ENCODE peak calls at places on chromosomes 3 and 15, in four cellular contexts. One of them, this sample, is unnamed.

GRCh38 chr15:38176155-38176554 is 76.5 kb upstream of the SPRED1 start:
- DNase-seq in fibroblast of lung: peak; percentile 47
- DNase-seq in colonic mucosa: no peak
- DNase-seq in HCT116: no peak
- DNase-seq in this sample: no peak

GRCh38 chr3:133934073-133934970 is 38.6 kb upstream of the RAB6B start:
- DNase-seq in fibroblast of lung: no peak
- DNase-seq in colonic mucosa: peak; percentile 69
- DNase-seq in HCT116: no peak
- DNase-seq in this sample: no peak

GRCh38 chr3:187919018-187919417 is 173.8 kb upstream of the BCL6 start:
- DNase-seq in fibroblast of lung: no peak
- DNase-seq in colonic mucosa: no peak
- DNase-seq in HCT116: no peak
- DNase-seq in this sample: no peak

GRCh38 chr3:85193565-85193964 is 234.8 kb downstream of the CADM2 start:
- DNase-seq in fibroblast of lung: no peak
- DNase-seq in colonic mucosa: no peak
- DNase-seq in HCT116: no peak
- DNase-seq in this sample: no peak

GRCh38 chr3:64342940-64343691 is 117.8 kb upstream of the PRICKLE2 start:
- DNase-seq in fibroblast of lung: peak; percentile 97
- DNase-seq in colonic mucosa: no peak
- DNase-seq in HCT116: no peak
- DNase-seq in this sample: peak; percentile 70

GRCh38 chr3:185693985-185694675 is 108.0 kb downstream of the SENP2 start:
- DNase-seq in fibroblast of lung: no peak
- DNase-seq in colonic mucosa: no peak
- DNase-seq in HCT116: no peak
- DNase-seq in this sample: no peak

GRCh38 chr3:197430961-197431910 is 124.5 kb downstream of the BDH1 start:
- DNase-seq in fibroblast of lung: peak; percentile 41
- DNase-seq in colonic mucosa: no peak
- DNase-seq in HCT116: no peak
- DNase-seq in this sample: no peak

GRCh38 chr15:50563756-50564155 is 17.3 kb upstream of the USP50 start:
- DNase-seq in fibroblast of lung: no peak
- DNase-seq in colonic mucosa: no peak
- DNase-seq in HCT116: no peak
- DNase-seq in this sample: no peak

GRCh38 chr3:94069242-94069813 is 6.5 kb downstream of the NSUN3 start:
- DNase-seq in fibroblast of lung: peak; percentile 57
- DNase-seq in colonic mucosa: no peak
- DNase-seq in HCT116: no peak
- DNase-seq in this sample: no peak

GRCh38 chr3:53196575-53197407 is 35.8 kb downstream of the PRKCD start:
- DNase-seq in fibroblast of lung: peak; percentile 56
- DNase-seq in colonic mucosa: peak; percentile 42
- DNase-seq in HCT116: peak; percentile 83
- DNase-seq in this sample: no peak

DNA sequence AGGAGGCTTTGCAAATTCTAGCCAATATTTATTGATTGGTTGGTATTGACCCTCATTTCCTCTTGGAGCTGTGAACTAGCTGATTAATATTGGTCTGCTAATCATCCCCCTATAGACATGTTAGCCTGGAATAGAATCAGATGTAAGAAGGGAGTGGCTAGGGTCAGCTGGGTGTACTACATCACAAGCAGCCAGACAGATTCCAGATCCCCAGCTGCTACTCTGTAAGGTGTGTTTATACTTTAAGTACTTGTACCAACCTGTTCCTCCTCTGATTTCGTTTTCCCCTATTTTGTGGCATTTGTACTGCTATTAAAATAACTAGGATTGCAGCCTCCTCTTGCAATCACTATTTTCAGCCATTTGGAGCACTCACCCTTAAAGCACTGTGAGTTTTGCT is 49.9 kb downstream of the PARP15 start:
- DNase-seq in fibroblast of lung: no peak
- DNase-seq in colonic mucosa: no peak
- DNase-seq in HCT116: no peak
- DNase-seq in this sample: no peak
- H3K27ac ChIP-seq in fibroblast of lung: no peak overlapping the region
- H3K27ac ChIP-seq in colonic mucosa: no peak overlapping the region
- H3K27ac ChIP-seq in HCT116: no peak overlapping the region
- H3K27ac ChIP-seq in this sample: no peak overlapping the region

GRCh38 chr15:64164436-64164835 is 1.6 kb upstream of the PPIB start:
- DNase-seq in fibroblast of lung: no peak
- DNase-seq in colonic mucosa: no peak
- DNase-seq in HCT116: no peak
- DNase-seq in this sample: no peak
- H3K27ac ChIP-seq in fibroblast of lung: no peak overlapping the region
- H3K27ac ChIP-seq in colonic mucosa: no peak overlapping the region
- H3K27ac ChIP-seq in HCT116: no peak overlapping the region
- H3K27ac ChIP-seq in this sample: peak overlapping the region; percentile 81

DNA sequence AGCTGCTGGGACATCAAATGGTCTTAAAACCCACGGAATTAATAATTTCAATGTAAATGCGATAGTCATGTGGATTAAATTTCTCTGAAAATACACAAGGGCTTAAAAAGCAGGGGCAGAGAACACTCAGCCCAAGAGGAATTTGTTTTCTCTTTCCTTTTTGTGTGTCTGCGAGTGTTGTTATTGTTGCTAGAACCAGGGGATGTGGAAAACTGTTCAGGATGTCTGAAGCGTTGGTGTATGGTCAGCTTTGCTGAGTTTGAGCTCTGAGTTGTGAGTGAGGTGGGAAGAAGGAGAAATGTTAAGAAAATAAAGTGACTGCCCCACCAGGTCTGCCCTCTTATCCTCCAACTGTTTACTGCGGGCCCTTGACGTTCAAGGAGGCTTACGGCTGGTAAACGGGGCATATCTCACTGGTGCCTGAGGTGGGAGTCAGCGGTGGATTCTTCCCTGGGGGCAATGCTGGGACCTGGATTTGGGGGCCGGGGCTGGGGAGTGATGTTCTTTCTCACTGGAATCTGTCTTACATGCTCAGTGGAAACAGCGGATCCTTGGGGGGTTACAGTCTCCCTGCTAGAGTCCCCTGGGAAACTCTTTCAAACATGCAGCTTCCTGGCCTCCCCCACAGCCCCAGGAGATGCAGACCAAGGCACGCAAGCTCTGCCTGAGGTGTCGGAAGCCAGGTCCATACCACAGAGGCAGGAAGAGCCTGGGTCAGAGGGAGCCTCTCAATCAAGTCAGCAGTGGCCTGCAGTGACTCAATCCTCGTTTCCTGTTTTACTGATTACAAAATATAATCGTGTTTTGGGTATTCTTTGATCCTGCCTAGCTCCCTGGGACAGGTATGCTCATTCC is 41.8 kb downstream of the ITGA11 start:
- DNase-seq in fibroblast of lung: peak; percentile 28
- DNase-seq in colonic mucosa: no peak
- DNase-seq in HCT116: no peak
- DNase-seq in this sample: no peak
- H3K27ac ChIP-seq in fibroblast of lung: no peak overlapping the region
- H3K27ac ChIP-seq in colonic mucosa: no peak overlapping the region
- H3K27ac ChIP-seq in HCT116: no peak overlapping the region
- H3K27ac ChIP-seq in this sample: no peak overlapping the region

DNA sequence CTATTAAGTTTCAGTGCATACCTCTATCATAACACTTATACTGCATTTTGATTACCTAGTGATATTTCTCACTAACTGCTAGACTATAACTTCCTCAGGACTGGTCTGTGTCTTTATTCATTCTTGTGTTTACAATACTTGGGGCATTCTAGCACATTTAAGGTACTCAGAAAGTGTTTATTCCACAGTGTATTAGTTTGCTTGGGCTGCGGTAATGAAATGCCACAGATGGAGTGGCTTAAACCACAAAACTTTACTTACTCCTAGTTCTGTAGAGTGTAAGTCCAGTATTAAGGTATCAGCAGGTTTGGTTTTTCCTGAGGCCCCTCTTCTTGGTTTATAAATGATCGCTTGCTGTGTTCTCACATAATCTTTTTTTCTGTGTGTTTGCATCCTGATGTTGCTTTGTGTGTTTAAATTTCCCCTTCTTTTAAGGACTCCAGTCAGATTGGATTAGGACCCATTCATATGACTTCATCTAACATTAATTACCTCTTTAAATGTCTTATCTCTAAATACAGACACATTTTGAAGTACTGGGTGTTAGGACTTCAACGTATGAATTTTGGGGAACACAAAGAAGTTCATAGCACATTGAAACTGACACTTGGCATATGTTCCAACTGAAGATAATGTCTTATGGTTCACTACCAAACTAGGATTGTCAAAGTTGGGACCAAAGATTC is 23.9 kb downstream of the RNF111 start:
- DNase-seq in fibroblast of lung: no peak
- DNase-seq in colonic mucosa: no peak
- DNase-seq in HCT116: no peak
- DNase-seq in this sample: no peak
- H3K27ac ChIP-seq in fibroblast of lung: no peak overlapping the region
- H3K27ac ChIP-seq in colonic mucosa: no peak overlapping the region
- H3K27ac ChIP-seq in HCT116: no peak overlapping the region
- H3K27ac ChIP-seq in this sample: no peak overlapping the region

DNA sequence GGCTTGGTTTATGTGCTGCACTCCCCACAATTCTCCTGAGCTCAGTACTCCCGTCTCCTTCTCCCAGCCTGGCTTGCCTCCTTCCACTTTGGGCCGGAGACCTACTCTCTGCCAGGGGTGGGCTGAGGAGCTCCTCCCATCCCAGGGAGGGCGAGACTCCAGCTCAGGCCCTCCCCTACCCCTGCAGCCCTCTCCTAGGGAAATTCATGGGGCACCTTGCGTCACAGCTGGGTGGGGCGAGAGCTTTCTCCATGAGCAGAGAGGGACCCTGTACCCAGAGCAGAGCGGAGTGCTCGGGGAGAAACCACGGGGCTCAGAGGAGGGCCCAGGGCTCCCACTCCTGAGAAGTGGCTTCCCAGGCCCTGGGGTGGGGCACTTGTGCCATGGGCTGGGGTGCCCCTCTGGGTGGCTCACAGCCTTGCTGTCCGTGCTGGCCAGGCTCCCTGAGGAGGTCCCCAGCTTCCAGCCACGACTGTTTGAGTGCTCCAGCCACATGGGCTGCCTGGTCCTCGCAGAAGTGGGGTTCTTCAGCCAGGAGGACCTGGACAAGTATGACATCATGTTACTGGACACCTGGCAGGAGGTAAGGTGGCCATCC is 13.3 kb downstream of the VILL start:
- DNase-seq in fibroblast of lung: no peak
- DNase-seq in colonic mucosa: peak; percentile 52
- DNase-seq in HCT116: no peak
- DNase-seq in this sample: no peak
- H3K27ac ChIP-seq in fibroblast of lung: no peak overlapping the region
- H3K27ac ChIP-seq in colonic mucosa: peak overlapping the region; percentile 85
- H3K27ac ChIP-seq in HCT116: no peak overlapping the region
- H3K27ac ChIP-seq in this sample: peak overlapping the region; percentile 28